ENCODE peak calls at places on chromosomes 12 and 14, in five cellular contexts. I is fibroblast of lung, T is MM.1S, P is PC-3, A is HepG2. F is an unnamed sample. For H3K79me2, the result is how much of the 10 kb centered on the place peaks cover.

GRCh38 chr12:25313591-25313990 is 62.9 kb upstream of the KRAS start:
- DNase-seq in A (no peak), I (no peak), T (no peak), P (peak), F (peak)

GRCh38 chr12:121737421-121737820 is 24.9 kb downstream of the TMEM120B start:
- DNase-seq in I (no peak), P (no peak), A (no peak), T (no peak), F (no peak)

GRCh38 chr14:61749264-61749663 is 13.0 kb upstream of the SNAPC1 start:
- DNase-seq in P (peak), A (no peak), T (no peak), I (peak), F (no peak)

GRCh38 chr14:30573203-30573814 is 14.4 kb downstream of the G2E3 start:
- DNase-seq in I (peak), P (peak), T (no peak), A (no peak), F (peak)

GRCh38 chr12:124904306-124905098 is 9.9 kb downstream of the UBC start:
- DNase-seq in A (peak), I (peak), P (peak), T (no peak), F (peak)

GRCh38 chr14:72892879-72893635 is 844 bp downstream of the DPF3 start:
- DNase-seq in P (peak), T (peak), A (no peak), I (no peak), F (no peak)

GRCh38 chr14:20632448-20632830 is 9.1 kb downstream of the OR6S1 start:
- DNase-seq in A (no peak), P (peak), I (no peak), T (no peak), F (no peak)

GRCh38 chr12:99154983-99155336 is 492.6 kb upstream of the GARIN6 start:
- DNase-seq in A (no peak), P (no peak), I (no peak), T (no peak), F (no peak)

GRCh38 chr14:100898935-100899840 is 4.3 kb downstream of the RTL1 start:
- DNase-seq in T (no peak), A (no peak), I (no peak), P (no peak), F (no peak)

GRCh38 chr12:76018111-76018510 is 13.5 kb downstream of the PHLDA1 start:
- DNase-seq in A (peak), I (peak), T (no peak), P (peak), F (peak)

GRCh38 chr12:94207467-94208432 is 59.4 kb downstream of the PLXNC1 start:
- DNase-seq in T (peak), A (no peak), P (peak), I (peak), F (no peak)

GRCh38 chr12:121620328-121620891 is 5.9 kb upstream of the ORAI1 start:
- DNase-seq in A (no peak), T (no peak), P (no peak), I (no peak), F (no peak)

GRCh38 chr14:61911534-61911933 is 149.3 kb downstream of the SNAPC1 start:
- DNase-seq in P (no peak), A (no peak), T (no peak), I (no peak), F (no peak)

GRCh38 chr12:107167756-107168155 is 74.4 kb upstream of the CRY1 start:
- DNase-seq in T (no peak), A (no peak), I (no peak), P (no peak), F (no peak)

GRCh38 chr12:124742111-124742510 is 121.6 kb downstream of the SCARB1 start:
- DNase-seq in I (no peak), A (no peak), T (no peak), P (no peak), F (no peak)

GRCh38 chr12:46364777-46365580 is 7.6 kb downstream of the SLC38A2 start:
- DNase-seq in A (peak), P (peak), I (peak), T (no peak), F (peak)

DNA sequence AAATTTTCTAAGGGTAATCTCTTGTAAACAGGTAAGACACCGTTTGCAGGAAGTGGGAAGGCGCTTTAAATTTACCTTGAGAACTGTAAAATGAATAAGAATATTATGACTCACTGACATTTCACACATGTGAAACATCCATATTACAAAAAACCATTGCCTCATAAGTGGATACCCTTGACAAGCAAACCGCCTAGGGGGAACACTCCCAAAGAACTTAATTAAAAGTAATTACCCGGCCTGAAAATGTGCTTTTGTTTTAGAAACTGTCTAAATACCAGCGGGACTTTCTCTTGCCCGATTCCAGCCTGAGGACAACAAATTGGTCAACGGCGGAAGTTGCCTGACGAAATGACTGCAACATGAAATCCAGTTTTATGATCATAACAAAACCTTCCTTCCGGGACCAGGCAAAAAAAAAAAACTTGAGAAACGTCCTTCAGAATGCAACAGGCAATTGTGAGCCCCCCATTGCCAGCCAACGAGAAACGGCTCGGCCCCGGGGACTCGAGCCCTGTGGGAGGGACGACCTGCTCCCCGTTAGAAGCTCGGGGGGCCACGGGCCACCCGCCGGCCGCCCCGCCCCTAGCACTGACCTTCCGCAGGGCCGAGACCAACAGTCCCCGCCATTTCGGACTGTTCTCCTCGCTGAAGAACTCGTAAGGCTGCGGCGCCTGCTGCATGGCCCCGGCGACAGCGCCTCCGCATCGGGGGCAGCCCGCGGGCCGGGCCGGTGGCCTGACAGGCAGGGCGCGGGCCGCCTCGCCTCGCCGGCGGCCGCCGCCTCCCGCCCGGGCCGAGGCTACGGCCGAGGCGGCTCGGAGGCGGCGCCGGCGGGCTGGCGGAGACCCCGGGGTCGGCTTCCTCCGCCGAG is 540 bp downstream of the SOS2 start:
- DNase-seq in A (peak), P (peak), I (peak), T (peak), F (peak)
- H3K79me2 ChIP-seq in A (under half), P (half or more), I (under half), T (under half), F (half or more)

GRCh38 chr12:9866786-9867379 is 2.3 kb downstream of the CLEC2B start:
- DNase-seq in P (no peak), T (no peak), I (no peak), A (no peak), F (no peak)

GRCh38 chr12:9868271-9868815 is 811 bp downstream of the CLEC2B start:
- DNase-seq in I (peak), A (no peak), P (no peak), T (no peak), F (no peak)

GRCh38 chr12:9868951-9869306 is 225 bp downstream of the CLEC2B start:
- DNase-seq in P (no peak), I (no peak), A (no peak), T (no peak), F (no peak)

GRCh38 chr12:9869307-9870161 is at the start of gene CLEC2B:
- DNase-seq in T (peak), I (peak), A (no peak), P (peak), F (peak)

GRCh38 chr12:9867531-9867930 is 1.6 kb downstream of the CLEC2B start:
- DNase-seq in I (peak), A (no peak), T (no peak), P (no peak), F (no peak)
- H3K79me2 ChIP-seq in I (under half), A (under half), T (under half), P (under half), F (under half)

GRCh38 chr14:74575936-74576335 is 36.1 kb downstream of the LTBP2 start:
- DNase-seq in A (no peak), P (no peak), T (no peak), I (no peak), F (no peak)
- H3K79me2 ChIP-seq in A (under half), P (under half), T (under half), I (half or more), F (half or more)

DNA sequence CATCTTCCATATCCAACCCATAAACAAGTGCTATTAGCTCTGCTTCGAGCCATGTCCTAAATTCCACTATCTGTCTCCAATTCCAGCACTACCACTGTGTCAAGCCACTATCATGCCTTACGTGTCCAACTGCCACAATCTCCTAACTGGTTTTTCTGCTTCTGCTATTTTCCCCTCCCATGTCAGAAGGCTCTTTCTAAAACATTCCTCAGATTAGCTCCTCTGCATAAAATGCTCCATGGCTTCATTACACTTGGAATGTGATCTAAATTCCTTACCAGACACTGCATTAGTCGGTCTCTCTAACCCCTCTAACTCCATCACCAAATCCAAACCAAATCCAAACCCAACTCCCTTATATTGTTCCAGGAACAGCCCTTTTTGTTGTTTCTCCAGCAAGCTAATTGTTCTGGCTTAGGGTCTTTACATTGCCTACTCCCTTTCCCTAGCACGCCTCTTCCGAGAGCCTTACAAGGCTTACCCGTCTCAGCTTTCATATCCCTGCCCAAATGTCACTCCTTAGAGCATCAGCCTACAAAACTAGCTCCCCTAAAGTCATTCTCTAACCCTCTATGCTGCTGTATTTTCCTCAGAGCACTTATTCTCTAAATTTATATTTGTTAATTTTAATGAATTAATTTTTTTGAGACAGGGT is 139.7 kb downstream of the HELB start:
- DNase-seq in A (no peak), T (no peak), P (no peak), I (no peak), F (no peak)
- H3K79me2 ChIP-seq in A (under half), T (under half), P (under half), I (under half), F (under half)

GRCh38 chr14:22563987-22564386 is 25.0 kb downstream of the DAD1 start:
- DNase-seq in A (no peak), P (no peak), T (peak), I (no peak), F (no peak)
- H3K79me2 ChIP-seq in A (under half), P (under half), T (under half), I (under half), F (under half)

GRCh38 chr12:106089935-106090334 is 48.8 kb downstream of the NUAK1 start:
- DNase-seq in T (no peak), I (no peak), A (no peak), P (no peak), F (no peak)

GRCh38 chr12:106091421-106091820 is 47.3 kb downstream of the NUAK1 start:
- DNase-seq in P (peak), A (no peak), T (no peak), I (no peak), F (no peak)

GRCh38 chr12:106086696-106087095 is 52.1 kb downstream of the NUAK1 start:
- DNase-seq in T (no peak), I (no peak), A (no peak), P (no peak), F (no peak)

GRCh38 chr12:106090586-106091411 is 48.0 kb downstream of the NUAK1 start:
- DNase-seq in P (peak), I (peak), T (no peak), A (no peak), F (peak)

DNA sequence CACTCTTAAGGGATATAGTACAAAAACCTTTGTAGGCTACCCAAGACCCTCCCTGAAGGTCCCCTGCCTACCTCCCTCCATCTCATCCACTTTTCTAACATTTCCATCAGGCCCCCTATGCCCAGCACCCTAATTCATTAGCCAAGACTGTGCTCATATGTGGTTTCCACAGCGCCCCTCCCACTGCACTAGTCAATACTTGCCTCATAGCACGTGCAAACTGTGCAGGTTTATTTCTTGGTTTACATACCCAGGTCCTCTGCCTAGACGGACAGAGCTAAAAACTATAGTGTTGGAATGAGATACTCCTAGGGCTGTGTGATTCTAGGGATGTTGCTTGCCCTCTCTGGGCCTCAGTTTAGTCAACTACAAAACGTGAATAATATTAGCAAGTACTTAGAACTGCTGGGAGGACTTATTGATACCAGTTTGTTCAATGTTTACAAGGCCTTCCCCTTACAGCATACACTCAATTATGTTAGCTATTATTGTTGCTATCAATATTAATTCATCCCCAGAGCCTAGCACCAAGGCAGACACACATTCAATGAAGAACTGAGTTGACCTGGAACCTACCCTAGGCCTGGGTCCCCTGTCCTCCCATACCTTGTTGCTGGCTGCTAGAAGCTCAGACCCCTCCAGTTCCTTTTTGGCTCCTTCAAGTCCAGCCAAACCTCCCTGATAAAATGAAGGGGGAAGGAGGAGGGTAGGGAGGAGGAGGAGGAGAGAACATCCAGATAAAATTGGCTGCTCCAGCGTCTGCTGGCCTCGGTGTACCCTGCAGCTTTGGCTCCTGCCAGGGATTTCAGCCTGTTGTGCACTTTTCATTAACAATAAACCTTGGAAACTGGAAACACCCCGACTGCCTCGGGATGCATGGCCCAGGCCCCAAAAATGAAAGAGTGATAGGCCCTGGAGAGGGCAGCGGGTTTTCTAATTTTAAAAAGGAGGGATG is 50.2 kb downstream of the NUAK1 start:
- DNase-seq in A (no peak), T (no peak), P (no peak), I (no peak), F (no peak)
- H3K79me2 ChIP-seq in A (under half), T (half or more), P (under half), I (under half), F (under half)

GRCh38 chr14:64714432-64715025 is 10.3 kb downstream of the PLEKHG3 start:
- DNase-seq in I (no peak), P (no peak), T (no peak), A (no peak), F (no peak)

GRCh38 chr14:64715146-64715627 is 11.0 kb downstream of the PLEKHG3 start:
- DNase-seq in I (no peak), P (no peak), A (no peak), T (no peak), F (no peak)

GRCh38 chr14:64711039-64711438 is 6.8 kb downstream of the PLEKHG3 start:
- DNase-seq in P (no peak), A (no peak), T (no peak), I (no peak), F (no peak)

GRCh38 chr14:64715628-64716412 is 11.6 kb downstream of the PLEKHG3 start:
- DNase-seq in I (no peak), P (no peak), T (no peak), A (no peak), F (no peak)

DNA sequence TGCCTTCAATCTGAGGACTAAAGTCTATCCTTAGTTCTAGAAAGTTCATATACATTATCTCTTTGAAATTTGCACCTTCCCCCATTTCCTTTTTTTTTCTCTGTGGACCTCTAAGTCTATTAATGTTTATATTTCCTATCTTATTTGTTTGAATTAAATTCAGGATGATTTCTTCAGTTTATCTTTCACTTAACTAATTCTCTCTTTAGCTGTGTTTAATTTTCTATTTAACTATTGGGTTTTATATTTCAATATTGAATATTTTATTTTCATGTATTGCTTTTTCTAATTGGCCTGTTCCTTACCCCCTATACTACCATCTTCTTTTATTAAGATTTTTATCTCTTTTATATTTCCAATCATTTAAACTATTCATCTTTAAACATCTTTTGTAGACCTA is 9.5 kb downstream of the PLEKHG3 start:
- DNase-seq in I (no peak), A (no peak), T (no peak), P (no peak), F (no peak)
- H3K79me2 ChIP-seq in I (under half), A (under half), T (under half), P (half or more), F (half or more)

F was measured in astrocyte.